ENCODE peak calls at places on chromosome 6, in six cellular contexts. T is stimulated activated CD8-positive, alpha-beta memory T cell treated with anti-CD3 and anti-CD28 coated beads, Interleukin-2, amount 100 ng/mL, for 1 hour; J is OCI-LY7; K is posterior cingulate gyrus; H is T-helper 9 cell; B is NCI-H524. C is an unnamed sample.

GRCh38 chr6:85637579-85637978 is 5.1 kb downstream of the SYNCRIP start:
- DNase-seq in T (no peak), J (no peak), K (no peak), H (no peak), B (no peak), C (no peak)

GRCh38 chr6:99119109-99120031 is 171.6 kb upstream of the FBXL4 start:
- DNase-seq in T (no peak), J (peak; percentile 57), K (no peak), H (no peak), B (peak; percentile 73), C (peak; percentile 56)

GRCh38 chr6:80543598-80544181 is 437.2 kb downstream of the BCKDHB start:
- DNase-seq in T (no peak), J (no peak), K (no peak), H (no peak), B (no peak), C (no peak)

GRCh38 chr6:125947581-125947980 is 9.0 kb upstream of the HINT3 start:
- DNase-seq in T (no peak), J (no peak), K (no peak), H (no peak), B (no peak), C (no peak)

GRCh38 chr6:3843379-3844096 is 5.6 kb upstream of the FAM50B start:
- DNase-seq in T (no peak), J (no peak), K (no peak), H (no peak), B (peak; percentile 62), C (no peak)

GRCh38 chr6:114024746-114025145 is 53.8 kb upstream of the HDAC2 start:
- DNase-seq in T (no peak), J (no peak), K (no peak), H (no peak), B (no peak), C (no peak)

GRCh38 chr6:130671119-130672104 is 155.8 kb upstream of the SMLR1 start:
- DNase-seq in T (no peak), J (no peak), K (no peak), H (no peak), B (no peak), C (no peak)

GRCh38 chr6:65289491-65289890 is 417.5 kb downstream of the EYS start:
- DNase-seq in T (no peak), J (no peak), K (no peak), H (no peak), B (no peak), C (no peak)

GRCh38 chr6:34284563-34285545 is 36.0 kb upstream of the SMIM29 start:
- DNase-seq in T (no peak), J (peak; percentile 8), K (peak; percentile 39), H (no peak), B (peak; percentile 91), C (no peak)

GRCh38 chr6:1199981-1200637 is 111.8 kb upstream of the FOXQ1 start:
- DNase-seq in T (no peak), J (no peak), K (no peak), H (no peak), B (no peak), C (no peak)

GRCh38 chr6:13217206-13217905 is 111.0 kb downstream of the TBC1D7 start:
- DNase-seq in T (no peak), J (peak; percentile 29), K (no peak), H (no peak), B (no peak), C (no peak)

GRCh38 chr6:18536693-18537092 is 149.5 kb downstream of the RNF144B start:
- DNase-seq in T (no peak), J (no peak), K (no peak), H (no peak), B (no peak), C (no peak)

GRCh38 chr6:1613631-1614447 is 4.1 kb downstream of the FOXC1 start:
- DNase-seq in T (no peak), J (no peak), K (no peak), H (no peak), B (peak; percentile 10), C (no peak)

GRCh38 chr6:14478396-14479225 is 361.0 kb downstream of the CD83 start:
- DNase-seq in T (no peak), J (no peak), K (no peak), H (no peak), B (no peak), C (no peak)

GRCh38 chr6:17600527-17601388 is 656 bp downstream of the FAM8A1 start:
- DNase-seq in T (peak; percentile 17), J (peak; percentile 72), K (no peak), H (peak; percentile 32), B (peak; percentile 49), C (no peak)

GRCh38 chr6:25606151-25606550 is 45.9 kb upstream of the SCGN start:
- DNase-seq in T (no peak), J (no peak), K (no peak), H (no peak), B (peak; percentile 13), C (no peak)

GRCh38 chr6:169847141-169847674 is 95.8 kb downstream of the ERMARD start:
- DNase-seq in T (no peak), J (no peak), K (no peak), H (no peak), B (no peak), C (no peak)

GRCh38 chr6:141486942-141487341 is 645.8 kb upstream of the GJE1 start:
- DNase-seq in T (no peak), J (no peak), K (no peak), H (no peak), B (no peak), C (no peak)

GRCh38 chr6:14883921-14884320 is 361.9 kb upstream of the JARID2 start:
- DNase-seq in T (no peak), J (no peak), K (no peak), H (no peak), B (peak; percentile 80), C (peak; percentile 1)

GRCh38 chr6:34031567-34032383 is 114.1 kb downstream of the GRM4 start:
- DNase-seq in T (no peak), J (peak; percentile 78), K (no peak), H (no peak), B (no peak), C (no peak)

GRCh38 chr6:132456700-132457143 is 55.4 kb upstream of the MOXD1 start:
- DNase-seq in T (no peak), J (no peak), K (no peak), H (no peak), B (peak; percentile 67), C (no peak)

GRCh38 chr6:27043244-27043643 is 204.3 kb upstream of the PRSS16 start:
- DNase-seq in T (no peak), J (no peak), K (no peak), H (no peak), B (no peak), C (no peak)

GRCh38 chr6:169849396-169849795 is 98.0 kb downstream of the ERMARD start:
- DNase-seq in T (no peak), J (no peak), K (peak; percentile 8), H (no peak), B (no peak), C (no peak)

GRCh38 chr6:110874880-110875547 is 429 bp downstream of the AMD1 start:
- DNase-seq in T (peak; percentile 17), J (peak; percentile 67), K (peak; percentile 27), H (peak; percentile 34), B (peak; percentile 49), C (no peak)

GRCh38 chr6:149929422-149929821 is 6.5 kb upstream of the RAET1G start:
- DNase-seq in T (no peak), J (peak; percentile 45), K (no peak), H (no peak), B (peak; percentile 27), C (no peak)

GRCh38 chr6:38909020-38909730 is 139.4 kb upstream of the GLP1R start:
- DNase-seq in T (no peak), J (no peak), K (no peak), H (no peak), B (no peak), C (no peak)

GRCh38 chr6:108874470-108875160 is 26.4 kb downstream of the ARMC2 start:
- DNase-seq in T (no peak), J (no peak), K (no peak), H (no peak), B (no peak), C (no peak)

C was measured in NCI-H187 treated with DMSO at 0.1 percent for 48 hours.